ENCODE peak calls at places on chromosomes 4 and X, in four cellular contexts. One of them, this sample, is unnamed.

GRCh38 chr4:13912966-13913365 is 285.4 kb upstream of the BOD1L1 start:
- DNase-seq in GM12878: no peak
- DNase-seq in HepG2: no peak
- DNase-seq in H1: no peak
- DNase-seq in this sample: no peak

GRCh38 chrX:27222661-27223060 is 240.5 kb downstream of the PPP4R3C start:
- DNase-seq in H1: no peak
- DNase-seq in HepG2: no peak
- DNase-seq in GM12878: no peak
- DNase-seq in this sample: no peak

GRCh38 chr4:157303471-157303960 is 83.0 kb downstream of the GRIA2 start:
- DNase-seq in H1: no peak
- DNase-seq in HepG2: no peak
- DNase-seq in GM12878: no peak
- DNase-seq in this sample: no peak

GRCh38 chr4:95601342-95601741 is 52.6 kb upstream of the UNC5C start:
- DNase-seq in HepG2: no peak
- DNase-seq in H1: no peak
- DNase-seq in GM12878: no peak
- DNase-seq in this sample: no peak

GRCh38 chr4:183444953-183445543 is 612 bp downstream of the CDKN2AIP start:
- DNase-seq in H1: no peak
- DNase-seq in HepG2: no peak
- DNase-seq in GM12878: no peak
- DNase-seq in this sample: peak; percentile 6

GRCh38 chr4:76867377-76867776 is 30.6 kb downstream of the SOWAHB start:
- DNase-seq in GM12878: no peak
- DNase-seq in H1: no peak
- DNase-seq in HepG2: no peak
- DNase-seq in this sample: no peak

GRCh38 chrX:127276326-127276725 is 456.8 kb downstream of the PRR32 start:
- DNase-seq in HepG2: no peak
- DNase-seq in GM12878: no peak
- DNase-seq in H1: no peak
- DNase-seq in this sample: no peak

GRCh38 chr4:85092536-85092935 is 126.0 kb upstream of the WDFY3 start:
- DNase-seq in HepG2: no peak
- DNase-seq in H1: no peak
- DNase-seq in GM12878: no peak
- DNase-seq in this sample: no peak

GRCh38 chr4:185396724-185397402 is at the start of gene ANKRD37:
- DNase-seq in GM12878: no peak
- DNase-seq in HepG2: peak; percentile 68
- DNase-seq in H1: no peak
- DNase-seq in this sample: no peak

GRCh38 chr4:187258651-187259401 is 535.2 kb upstream of the FAT1 start:
- DNase-seq in HepG2: no peak
- DNase-seq in H1: no peak
- DNase-seq in GM12878: no peak
- DNase-seq in this sample: peak; percentile 22

GRCh38 chr4:182881928-182882327 is 35.3 kb downstream of the DCTD start:
- DNase-seq in H1: no peak
- DNase-seq in GM12878: no peak
- DNase-seq in HepG2: no peak
- DNase-seq in this sample: no peak

GRCh38 chrX:152632445-152633097 is 5.1 kb upstream of the GABRQ start:
- DNase-seq in HepG2: peak; percentile 8
- DNase-seq in GM12878: no peak
- DNase-seq in H1: no peak
- DNase-seq in this sample: no peak

GRCh38 chr4:141571368-141571767 is 65.0 kb upstream of the IL15 start:
- DNase-seq in GM12878: no peak
- DNase-seq in H1: no peak
- DNase-seq in HepG2: no peak
- DNase-seq in this sample: no peak

GRCh38 chr4:13484749-13485345 is 707 bp upstream of the RAB28 start:
- DNase-seq in HepG2: peak; percentile 7
- DNase-seq in GM12878: no peak
- DNase-seq in H1: no peak
- DNase-seq in this sample: no peak

GRCh38 chr4:119665718-119666117 is 37.1 kb upstream of the PDE5A start:
- DNase-seq in GM12878: no peak
- DNase-seq in HepG2: no peak
- DNase-seq in H1: no peak
- DNase-seq in this sample: no peak

GRCh38 chr4:54498661-54499111 is 159.1 kb upstream of the KIT start:
- DNase-seq in HepG2: no peak
- DNase-seq in GM12878: no peak
- DNase-seq in H1: no peak
- DNase-seq in this sample: peak; percentile 8

GRCh38 chr4:100147198-100147597 is 43.1 kb downstream of the DDIT4L start:
- DNase-seq in H1: no peak
- DNase-seq in GM12878: no peak
- DNase-seq in HepG2: no peak
- DNase-seq in this sample: no peak

GRCh38 chr4:40367451-40367850 is 32.3 kb downstream of the CHRNA9 start:
- DNase-seq in GM12878: no peak
- DNase-seq in HepG2: peak; percentile 36
- DNase-seq in H1: no peak
- DNase-seq in this sample: no peak

GRCh38 chr4:178784491-178784890 is 1342.3 kb upstream of the AGA start:
- DNase-seq in HepG2: no peak
- DNase-seq in GM12878: no peak
- DNase-seq in H1: no peak
- DNase-seq in this sample: no peak

GRCh38 chr4:12319765-12320164 is 891.1 kb upstream of the HS3ST1 start:
- DNase-seq in H1: no peak
- DNase-seq in GM12878: no peak
- DNase-seq in HepG2: no peak
- DNase-seq in this sample: no peak

GRCh38 chr4:104693601-104694201 is 199.0 kb upstream of the CXXC4 start:
- DNase-seq in H1: no peak
- DNase-seq in HepG2: peak; percentile 10
- DNase-seq in GM12878: no peak
- DNase-seq in this sample: no peak

GRCh38 chr4:180372671-180373070 is 1870.5 kb upstream of the TENM3 start:
- DNase-seq in GM12878: no peak
- DNase-seq in H1: no peak
- DNase-seq in HepG2: no peak
- DNase-seq in this sample: no peak

GRCh38 chr4:1644906-1645657 is 39.0 kb downstream of the FAM53A start:
- DNase-seq in H1: no peak
- DNase-seq in GM12878: no peak
- DNase-seq in HepG2: no peak
- DNase-seq in this sample: no peak

GRCh38 chr4:23866450-23866849 is 23.4 kb downstream of the PPARGC1A start:
- DNase-seq in HepG2: no peak
- DNase-seq in GM12878: no peak
- DNase-seq in H1: no peak
- DNase-seq in this sample: no peak

GRCh38 chrX:132480581-132481203 is 8.1 kb downstream of the MBNL3 start:
- DNase-seq in GM12878: peak; percentile 55
- DNase-seq in HepG2: peak; percentile 82
- DNase-seq in H1: no peak
- DNase-seq in this sample: no peak

GRCh38 chrX:63922221-63922620 is 137.2 kb upstream of the ARHGEF9 start:
- DNase-seq in HepG2: no peak
- DNase-seq in H1: no peak
- DNase-seq in GM12878: no peak
- DNase-seq in this sample: no peak

GRCh38 chr4:100311181-100311580 is 120.9 kb upstream of the DDIT4L start:
- DNase-seq in GM12878: no peak
- DNase-seq in HepG2: no peak
- DNase-seq in H1: no peak
- DNase-seq in this sample: no peak

GRCh38 chrX:49838374-49838773 is 9.3 kb downstream of the PAGE4 start:
- DNase-seq in H1: no peak
- DNase-seq in GM12878: no peak
- DNase-seq in HepG2: peak; percentile 37
- DNase-seq in this sample: peak; percentile 16

GRCh38 chr4:68498413-68499007 is 51.2 kb downstream of the TMPRSS11E start:
- DNase-seq in H1: peak; percentile 10
- DNase-seq in GM12878: peak; percentile 30
- DNase-seq in HepG2: peak; percentile 78
- DNase-seq in this sample: peak; percentile 39

GRCh38 chr4:143377635-143378099 is 41.0 kb downstream of the GAB1 start:
- DNase-seq in H1: no peak
- DNase-seq in GM12878: peak; percentile 66
- DNase-seq in HepG2: no peak
- DNase-seq in this sample: no peak

GRCh38 chr4:40196724-40197281 is at the start of gene RHOH:
- DNase-seq in GM12878: no peak
- DNase-seq in H1: no peak
- DNase-seq in HepG2: no peak
- DNase-seq in this sample: no peak

GRCh38 chrX:44035576-44035975 is 62.4 kb upstream of the NDP start:
- DNase-seq in GM12878: no peak
- DNase-seq in HepG2: no peak
- DNase-seq in H1: no peak
- DNase-seq in this sample: no peak

GRCh38 chr4:110629780-110630500 is 7.1 kb upstream of the PITX2 start:
- DNase-seq in GM12878: no peak
- DNase-seq in HepG2: no peak
- DNase-seq in H1: no peak
- DNase-seq in this sample: no peak

GRCh38 chr4:25172964-25173917 is 13.0 kb upstream of the SEPSECS start:
- DNase-seq in HepG2: no peak
- DNase-seq in GM12878: no peak
- DNase-seq in H1: no peak
- DNase-seq in this sample: no peak

GRCh38 chrX:74230094-74230493 is 73.9 kb upstream of the ZCCHC13 start:
- DNase-seq in HepG2: no peak
- DNase-seq in H1: no peak
- DNase-seq in GM12878: no peak
- DNase-seq in this sample: no peak

GRCh38 chrX:49269768-49270248 is at the start of gene PPP1R3F:
- DNase-seq in HepG2: no peak
- DNase-seq in GM12878: no peak
- DNase-seq in H1: no peak
- DNase-seq in this sample: no peak

GRCh38 chr4:184750926-184751584 is 17.2 kb upstream of the CENPU start:
- DNase-seq in H1: no peak
- DNase-seq in HepG2: no peak
- DNase-seq in GM12878: no peak
- DNase-seq in this sample: no peak

GRCh38 chrX:151896734-151897474 is 15.8 kb upstream of the MAGEA4 start:
- DNase-seq in GM12878: no peak
- DNase-seq in H1: no peak
- DNase-seq in HepG2: no peak
- DNase-seq in this sample: no peak

GRCh38 chrX:119118780-119119395 is 8.7 kb downstream of the KIAA1210 start:
- DNase-seq in H1: peak; percentile 9
- DNase-seq in GM12878: no peak
- DNase-seq in HepG2: peak; percentile 17
- DNase-seq in this sample: peak; percentile 58

GRCh38 chrX:119121341-119121740 is 6.3 kb downstream of the KIAA1210 start:
- DNase-seq in HepG2: no peak
- DNase-seq in H1: no peak
- DNase-seq in GM12878: no peak
- DNase-seq in this sample: no peak
- TF ChIP-seq SUZ12 in HepG2: no peak
- TF ChIP-seq SUZ12 in H1: no peak
- TF ChIP-seq SUZ12 in GM12878: no peak
- TF ChIP-seq SUZ12 in this sample: no peak

DNA sequence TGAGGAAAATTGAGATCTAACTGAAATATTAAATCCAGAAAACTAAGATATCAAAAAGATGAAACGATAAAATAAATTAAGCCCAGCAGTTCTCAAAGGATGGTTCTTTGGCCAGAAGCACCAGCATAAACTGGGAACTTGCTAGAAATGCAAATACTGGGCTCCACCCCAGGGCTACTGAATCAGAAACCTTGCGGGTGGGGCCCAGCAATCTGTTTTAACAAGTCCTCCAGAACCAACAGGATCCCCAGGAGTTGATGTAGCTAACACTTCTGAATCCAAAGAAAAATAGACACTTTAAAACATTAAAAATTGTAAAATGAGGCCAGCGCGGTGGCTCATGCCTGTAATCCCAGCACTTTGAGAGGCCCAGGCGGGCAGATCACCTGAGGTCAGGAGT is 14.1 kb upstream of the TMEM154 start:
- DNase-seq in GM12878: no peak
- DNase-seq in HepG2: no peak
- DNase-seq in H1: no peak
- DNase-seq in this sample: no peak
- H3K9ac ChIP-seq in GM12878: no peak overlapping the region
- H3K9ac ChIP-seq in HepG2: no peak overlapping the region
- H3K9ac ChIP-seq in H1: no peak overlapping the region
- H3K9ac ChIP-seq in this sample: no peak overlapping the region

DNA sequence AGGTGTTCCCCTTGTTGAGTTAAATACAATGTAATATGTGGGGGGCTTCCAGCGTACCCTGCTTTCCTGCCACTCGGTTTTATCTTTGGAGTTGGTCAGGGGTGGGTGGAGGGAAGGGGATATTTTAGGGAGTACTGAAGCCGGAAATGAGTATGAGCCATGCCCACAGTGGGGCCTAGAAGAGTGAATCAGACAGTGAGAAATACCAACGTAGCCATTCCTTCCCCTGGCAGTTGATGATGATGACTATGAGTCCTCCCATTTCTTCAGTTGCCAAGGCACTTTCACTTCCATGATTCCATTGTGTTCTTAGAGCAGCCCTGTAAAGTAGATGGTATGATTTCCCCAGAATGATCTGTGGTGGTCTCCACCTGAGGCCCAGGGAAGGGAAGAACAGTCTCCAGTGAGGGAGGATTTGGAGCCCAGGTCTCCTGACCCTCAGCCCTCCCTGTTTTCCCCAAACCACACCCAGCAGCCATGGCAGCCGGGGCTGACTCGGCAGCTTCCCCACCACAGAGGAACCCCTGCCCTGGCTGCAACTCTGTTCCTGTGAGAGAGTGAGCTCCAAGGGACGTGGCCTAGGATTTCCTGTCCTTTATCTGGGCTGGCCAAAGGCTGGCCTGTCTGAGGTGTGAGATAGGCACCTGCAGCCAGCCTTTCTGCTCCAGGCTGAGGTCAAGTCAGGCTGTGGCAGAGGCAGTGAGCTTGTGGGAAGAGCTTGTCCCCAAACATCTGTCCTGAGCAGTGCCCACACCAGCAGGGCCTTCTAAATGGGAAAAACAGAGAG is 52.7 kb downstream of the STARD8 start:
- DNase-seq in GM12878: no peak
- DNase-seq in HepG2: no peak
- DNase-seq in H1: no peak
- DNase-seq in this sample: no peak
- TF ChIP-seq SUZ12 in GM12878: no peak
- TF ChIP-seq SUZ12 in HepG2: no peak
- TF ChIP-seq SUZ12 in H1: no peak
- TF ChIP-seq SUZ12 in this sample: no peak

GRCh38 chr4:53453385-53453784 is 75.9 kb downstream of the FIP1L1 start:
- DNase-seq in GM12878: no peak
- DNase-seq in H1: no peak
- DNase-seq in HepG2: no peak
- DNase-seq in this sample: no peak

GRCh38 chr4:53455766-53456165 is 78.3 kb downstream of the FIP1L1 start:
- DNase-seq in HepG2: peak; percentile 66
- DNase-seq in H1: no peak
- DNase-seq in GM12878: no peak
- DNase-seq in this sample: no peak

GRCh38 chr4:53456178-53456577 is 78.7 kb downstream of the FIP1L1 start:
- DNase-seq in H1: no peak
- DNase-seq in GM12878: no peak
- DNase-seq in HepG2: no peak
- DNase-seq in this sample: no peak

GRCh38 chr4:53450773-53451172 is 73.3 kb downstream of the FIP1L1 start:
- DNase-seq in H1: no peak
- DNase-seq in HepG2: no peak
- DNase-seq in GM12878: no peak
- DNase-seq in this sample: no peak
- H3K9ac ChIP-seq in H1: no peak overlapping the region
- H3K9ac ChIP-seq in HepG2: no peak overlapping the region
- H3K9ac ChIP-seq in GM12878: no peak overlapping the region
- H3K9ac ChIP-seq in this sample: no peak overlapping the region